ENCODE peak calls at places on chromosomes 6 and 20, in six cellular contexts. F is SW 1271; U is cardiac muscle cell; H is fibroblast of pulmonary artery; W is stimulated activated CD4-positive, alpha-beta T cell treated with anti-CD3 and anti-CD28 coated beads, Interleukin-12 subunit alpha, Interleukin-12 subunit beta, amount 100 ng/mL, for 4 hours; I is activated CD4-positive, alpha-beta T cell treated with anti-CD3 and anti-CD28 coated beads, Interleukin-2, amount 50 U/mL, for 24 hours. L is an unnamed sample.

GRCh38 chr6:157929765-157930319 is 51.8 kb upstream of the SYNJ2 start:
- DNase-seq in H (no peak), I (no peak), U (no peak), W (no peak), F (no peak), L (no peak)

GRCh38 chr6:127162808-127163207 is 44.3 kb downstream of the RSPO3 start:
- DNase-seq in H (peak; percentile 62), I (no peak), F (no peak), W (no peak), U (no peak), L (no peak)

GRCh38 chr6:33417127-33417902 is 592 bp downstream of the CUTA start:
- DNase-seq in H (peak; percentile 73), U (peak; percentile 55), I (no peak), F (peak; percentile 42), W (no peak), L (no peak)

GRCh38 chr6:140537834-140538680 is 1163.6 kb upstream of the CITED2 start:
- DNase-seq in U (peak; percentile 71), I (no peak), W (no peak), H (peak; percentile 96), F (peak; percentile 57), L (peak; percentile 83)

GRCh38 chr6:41683460-41684310 is 45.4 kb downstream of the MDFI start:
- DNase-seq in H (peak; percentile 74), W (peak; percentile 81), F (no peak), I (peak; percentile 67), U (peak; percentile 87), L (peak; percentile 47)

GRCh38 chr20:2400290-2400689 is 19.6 kb downstream of the TGM6 start:
- DNase-seq in F (no peak), I (no peak), H (no peak), U (no peak), W (no peak), L (no peak)

GRCh38 chr6:131754088-131754487 is 43.3 kb upstream of the CTAGE9 start:
- DNase-seq in F (no peak), H (no peak), U (no peak), I (no peak), W (no peak), L (no peak)

GRCh38 chr6:149134531-149134933 is 183.0 kb upstream of the TAB2 start:
- DNase-seq in F (no peak), W (no peak), I (no peak), H (peak; percentile 35), U (no peak), L (no peak)

GRCh38 chr20:32984631-32985354 is 19.4 kb downstream of the SUN5 start:
- DNase-seq in F (no peak), I (no peak), U (no peak), W (no peak), H (no peak), L (no peak)

GRCh38 chr6:42403831-42404230 is 47.9 kb downstream of the TRERF1 start:
- DNase-seq in U (no peak), W (no peak), I (no peak), F (no peak), H (no peak), L (no peak)

GRCh38 chr20:61396262-61396848 is 144.3 kb downstream of the CDH4 start:
- DNase-seq in U (no peak), H (no peak), W (no peak), F (no peak), I (no peak), L (no peak)

GRCh38 chr20:51803157-51803854 is 985 bp upstream of the SALL4 start:
- DNase-seq in F (no peak), I (no peak), W (no peak), U (no peak), H (no peak), L (no peak)

GRCh38 chr6:113971786-113972185 is 838 bp upstream of the HDAC2 start:
- DNase-seq in W (no peak), I (no peak), U (peak; percentile 4), F (no peak), H (peak; percentile 28), L (no peak)